ENCODE peak calls at places on chromosomes 12 and 14, in nine cellular contexts. Y is GM23248, N is endodermal cell, Q is heart left ventricle, G is mucosa of descending colon, F is left ventricle myocardium inferior, O is stomach, R is Karpas-422, L is heart right ventricle. T is an unnamed sample.

GRCh38 chr12:105555556-105555973 is 225.1 kb downstream of the C12orf75 start:
- DNase-seq in O (no peak), G (no peak), Y (no peak), R (no peak), N (no peak), L (no peak), F (no peak), Q (no peak), T (no peak)

GRCh38 chr14:61929651-61930050 is 167.4 kb downstream of the SNAPC1 start:
- DNase-seq in Q (no peak), G (no peak), N (no peak), F (no peak), Y (no peak), R (peak; percentile 91), O (no peak), L (no peak), T (no peak)

GRCh38 chr14:34086358-34086757 is 135.5 kb upstream of the EGLN3 start:
- DNase-seq in Y (no peak), N (no peak), F (no peak), L (no peak), Q (no peak), R (no peak), G (no peak), O (no peak), T (no peak)

GRCh38 chr14:29584992-29585391 is 342.7 kb downstream of the PRKD1 start:
- DNase-seq in O (no peak), N (peak; percentile 61), R (no peak), F (peak; percentile 29), G (no peak), Q (peak; percentile 21), Y (peak; percentile 79), L (peak; percentile 28), T (peak; percentile 76)

GRCh38 chr12:111434049-111434448 is 28.3 kb downstream of the SH2B3 start:
- DNase-seq in O (no peak), R (no peak), Y (no peak), F (no peak), G (no peak), Q (no peak), N (no peak), L (no peak), T (peak; percentile 44)

GRCh38 chr14:86777950-86778602 is 1214.9 kb downstream of the GALC start:
- DNase-seq in Y (no peak), L (no peak), G (no peak), R (no peak), Q (no peak), O (no peak), N (no peak), F (no peak), T (no peak)

GRCh38 chr12:57239587-57240068 is 10.1 kb downstream of the SHMT2 start:
- DNase-seq in Y (peak; percentile 46), G (no peak), N (peak; percentile 72), O (no peak), R (peak; percentile 65), F (no peak), Q (no peak), L (no peak), T (no peak)

GRCh38 chr12:1360812-1361211 is 233.6 kb downstream of the FBXL14 start:
- DNase-seq in Y (peak; percentile 85), Q (no peak), G (no peak), R (no peak), F (no peak), L (no peak), N (no peak), O (no peak), T (no peak)

GRCh38 chr14:105646175-105646574 is 119.8 kb downstream of the TMEM121 start:
- DNase-seq in Q (no peak), G (peak; percentile 42), Y (no peak), R (no peak), F (no peak), N (no peak), O (no peak), L (no peak), T (no peak)

GRCh38 chr12:70925542-70925941 is 5.0 kb upstream of the PTPRR start:
- DNase-seq in Q (no peak), G (no peak), N (no peak), F (no peak), R (no peak), Y (no peak), L (no peak), O (no peak), T (no peak)

GRCh38 chr14:68040633-68041369 is 221.2 kb downstream of the RAD51B start:
- DNase-seq in Y (no peak), Q (no peak), O (no peak), L (no peak), G (no peak), N (peak; percentile 49), R (no peak), F (no peak), T (no peak)

GRCh38 chr12:124713041-124713435 is 145.6 kb upstream of the NCOR2 start:
- DNase-seq in R (peak; percentile 41), N (no peak), Q (peak; percentile 68), L (peak; percentile 73), F (peak; percentile 64), G (no peak), Y (no peak), O (peak; percentile 57), T (peak; percentile 78)

GRCh38 chr12:30437616-30438015 is 258.1 kb downstream of the IPO8 start:
- DNase-seq in G (no peak), O (no peak), N (no peak), F (no peak), L (peak; percentile 7), R (no peak), Q (no peak), Y (no peak), T (peak; percentile 14)

GRCh38 chr14:60946773-60947172 is 34.1 kb downstream of the TRMT5 start:
- DNase-seq in F (no peak), N (no peak), Y (no peak), O (no peak), L (no peak), R (no peak), Q (no peak), G (no peak), T (no peak)

GRCh38 chr14:75579882-75580281 is 1.5 kb downstream of the FLVCR2 start:
- DNase-seq in F (peak; percentile 31), Y (no peak), Q (peak; percentile 16), N (no peak), R (no peak), L (peak; percentile 29), O (no peak), G (no peak), T (no peak)

GRCh38 chr14:75577090-75577489 is 1.3 kb upstream of the FLVCR2 start:
- DNase-seq in O (no peak), F (no peak), Y (no peak), G (no peak), Q (no peak), R (peak; percentile 78), N (no peak), L (no peak), T (no peak)

GRCh38 chr14:75578786-75579781 is 664 bp downstream of the FLVCR2 start:
- DNase-seq in Y (no peak), R (no peak), Q (no peak), O (no peak), L (peak; percentile 30), N (no peak), G (peak; percentile 62), F (no peak), T (peak; percentile 63)

GRCh38 chr14:75578099-75578785 is at the start of gene FLVCR2:
- DNase-seq in G (peak; percentile 87), O (peak; percentile 74), F (peak; percentile 86), Y (peak; percentile 78), N (peak; percentile 85), L (peak; percentile 80), Q (peak; percentile 86), R (no peak), T (peak; percentile 94)

DNA sequence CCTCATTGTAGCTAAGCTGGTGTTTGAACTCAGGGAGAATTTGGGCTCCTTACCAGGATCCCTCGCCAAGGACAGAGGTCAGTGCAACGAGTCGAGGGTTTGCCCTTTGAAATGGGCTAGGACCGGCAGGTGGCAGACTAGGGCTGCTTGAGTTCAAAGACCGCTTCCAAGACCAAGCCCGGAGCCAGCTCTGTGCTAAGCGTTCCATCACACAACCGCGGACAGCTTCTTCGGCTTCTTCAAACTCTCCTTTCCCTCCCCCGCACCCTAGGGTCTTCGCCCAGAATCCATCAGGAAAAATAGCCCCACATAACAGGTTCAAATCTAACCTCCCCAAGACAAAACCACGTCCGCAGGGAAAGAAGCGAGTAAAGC is 709 bp upstream of the FLVCR2 start:
- DNase-seq in G (peak; percentile 86), R (peak; percentile 93), F (peak; percentile 87), Y (peak; percentile 89), L (peak; percentile 89), Q (peak; percentile 82), O (peak; percentile 86), N (peak; percentile 96), T (peak; percentile 96)
- H3K4me3 ChIP-seq in G (no peak overlapping the region), R (peak overlapping the region; percentile 36), F (peak overlapping the region; percentile 73), Y (peak overlapping the region; percentile 78), L (peak overlapping the region; percentile 49), Q (peak overlapping the region; percentile 35), O (peak overlapping the region; percentile 61), N (peak overlapping the region; percentile 84), T (peak overlapping the region; percentile 53)

GRCh38 chr14:50805396-50805795 is 25.6 kb downstream of the NIN start:
- DNase-seq in Y (no peak), R (no peak), G (no peak), Q (no peak), F (no peak), N (no peak), L (no peak), O (no peak), T (no peak)
- H3K4me1 ChIP-seq in Y (peaks cover 43% of the 10 kb centered on the region), R (peaks cover 18% of the 10 kb centered on the region), G (no peaks in the 10 kb centered on the region), Q (peaks cover 14% of the 10 kb centered on the region), F (peaks cover 25% of the 10 kb centered on the region), N (no peaks in the 10 kb centered on the region), L (peaks cover 35% of the 10 kb centered on the region), O (peaks cover 30% of the 10 kb centered on the region), T (no peaks in the 10 kb centered on the region)

DNA sequence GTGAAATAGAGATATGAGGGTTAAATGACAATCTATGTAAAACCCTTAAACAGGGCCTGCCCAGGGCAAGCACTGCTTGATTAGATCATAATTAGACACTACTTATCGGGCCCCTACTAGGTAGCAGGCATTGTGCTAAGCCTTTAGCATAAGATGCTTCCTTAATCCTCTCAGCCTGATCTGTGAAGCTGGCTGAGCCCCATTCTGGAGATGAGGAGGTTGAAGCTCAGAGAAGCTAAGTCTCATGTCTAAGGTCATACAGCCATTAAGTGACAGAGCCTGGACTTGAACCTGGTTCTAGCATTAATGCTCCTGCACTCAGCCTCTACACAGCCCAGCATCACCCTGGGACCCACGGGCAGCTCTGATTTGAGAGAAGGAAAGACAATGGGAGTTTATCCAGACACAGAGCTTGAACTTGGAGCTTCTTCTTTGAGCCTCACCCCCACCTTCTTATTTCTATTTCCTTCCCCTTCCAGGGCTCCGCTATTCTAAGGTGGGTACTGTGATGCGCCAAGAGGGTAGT is 761 bp upstream of the ZDHHC22 start:
- DNase-seq in R (no peak), O (no peak), G (no peak), L (no peak), Q (no peak), N (peak; percentile 73), Y (no peak), F (no peak), T (no peak)
- H3K4me3 ChIP-seq in R (no peak overlapping the region), O (no peak overlapping the region), G (no peak overlapping the region), L (no peak overlapping the region), Q (no peak overlapping the region), N (peak overlapping the region; percentile 78), Y (no peak overlapping the region), F (no peak overlapping the region), T (no peak overlapping the region)

DNA sequence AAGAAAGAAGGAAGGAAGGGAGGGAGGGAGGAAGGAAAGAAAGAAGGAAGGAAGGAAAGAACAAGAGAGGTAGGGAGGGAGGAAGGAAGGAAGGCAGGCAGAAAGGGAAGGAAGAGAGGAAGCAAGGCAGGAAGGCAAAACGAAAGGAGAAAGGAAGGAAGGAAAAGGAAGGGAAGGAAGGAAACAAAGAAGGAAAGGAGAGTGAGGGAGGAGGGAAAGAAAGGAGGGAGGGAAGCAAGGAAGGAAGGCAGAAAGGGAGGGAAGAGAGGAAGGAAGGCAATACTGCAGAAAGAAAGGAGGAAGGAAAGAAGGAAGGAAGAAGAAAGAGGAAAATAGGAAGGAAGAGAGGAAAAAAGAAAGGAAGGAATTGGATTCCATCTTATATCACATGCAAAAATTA is 1303.1 kb upstream of the TMEM132C start:
- DNase-seq in G (no peak), R (no peak), F (no peak), L (no peak), Q (no peak), N (no peak), O (no peak), Y (no peak), T (no peak)
- H3K4me1 ChIP-seq in G (no peaks in the 10 kb centered on the region), R (no peaks in the 10 kb centered on the region), F (no peaks in the 10 kb centered on the region), L (no peaks in the 10 kb centered on the region), Q (no peaks in the 10 kb centered on the region), N (no peaks in the 10 kb centered on the region), O (no peaks in the 10 kb centered on the region), Y (no peaks in the 10 kb centered on the region), T (no peaks in the 10 kb centered on the region)